ENCODE peak calls at places on chromosomes 16 and 17, in six cellular contexts. One of them, this sample, is unnamed.

GRCh38 chr16:4767872-4768548 is 1.0 kb upstream of the ZNF500 start:
- DNase-seq in AG20443: no peak
- DNase-seq in HFF-Myc: no peak
- DNase-seq in activated naive CD4-positive, alpha-beta T cell treated with anti-CD3 and anti-CD28 coated beads for 36 hours: peak; percentile 41
- DNase-seq in EL: peak; percentile 41
- DNase-seq in stimulated activated CD4-positive, alpha-beta T cell treated with anti-CD3 and anti-CD28 coated beads, Interleukin-15, amount 100 ng/mL, for 48 hours: no peak
- DNase-seq in this sample: peak; percentile 37

GRCh38 chr16:55470533-55471371 is 8.2 kb upstream of the MMP2 start:
- DNase-seq in AG20443: peak; percentile 46
- DNase-seq in HFF-Myc: no peak
- DNase-seq in activated naive CD4-positive, alpha-beta T cell treated with anti-CD3 and anti-CD28 coated beads for 36 hours: no peak
- DNase-seq in EL: peak; percentile 71
- DNase-seq in stimulated activated CD4-positive, alpha-beta T cell treated with anti-CD3 and anti-CD28 coated beads, Interleukin-15, amount 100 ng/mL, for 48 hours: no peak
- DNase-seq in this sample: no peak

GRCh38 chr16:4891886-4892216 is 44.6 kb downstream of the UBN1 start:
- DNase-seq in AG20443: no peak
- DNase-seq in HFF-Myc: no peak
- DNase-seq in activated naive CD4-positive, alpha-beta T cell treated with anti-CD3 and anti-CD28 coated beads for 36 hours: no peak
- DNase-seq in EL: no peak
- DNase-seq in stimulated activated CD4-positive, alpha-beta T cell treated with anti-CD3 and anti-CD28 coated beads, Interleukin-15, amount 100 ng/mL, for 48 hours: no peak
- DNase-seq in this sample: no peak

GRCh38 chr17:31509095-31509804 is 117.8 kb downstream of the RAB11FIP4 start:
- DNase-seq in AG20443: no peak
- DNase-seq in HFF-Myc: no peak
- DNase-seq in activated naive CD4-positive, alpha-beta T cell treated with anti-CD3 and anti-CD28 coated beads for 36 hours: peak; percentile 60
- DNase-seq in EL: no peak
- DNase-seq in stimulated activated CD4-positive, alpha-beta T cell treated with anti-CD3 and anti-CD28 coated beads, Interleukin-15, amount 100 ng/mL, for 48 hours: no peak
- DNase-seq in this sample: no peak

GRCh38 chr17:69246726-69247375 is 18.2 kb upstream of the ABCA10 start:
- DNase-seq in AG20443: peak; percentile 30
- DNase-seq in HFF-Myc: peak; percentile 31
- DNase-seq in activated naive CD4-positive, alpha-beta T cell treated with anti-CD3 and anti-CD28 coated beads for 36 hours: no peak
- DNase-seq in EL: peak; percentile 44
- DNase-seq in stimulated activated CD4-positive, alpha-beta T cell treated with anti-CD3 and anti-CD28 coated beads, Interleukin-15, amount 100 ng/mL, for 48 hours: no peak
- DNase-seq in this sample: peak; percentile 48

GRCh38 chr16:30096862-30097563 is 1.0 kb upstream of the YPEL3 start:
- DNase-seq in AG20443: no peak
- DNase-seq in HFF-Myc: no peak
- DNase-seq in activated naive CD4-positive, alpha-beta T cell treated with anti-CD3 and anti-CD28 coated beads for 36 hours: peak; percentile 21
- DNase-seq in EL: no peak
- DNase-seq in stimulated activated CD4-positive, alpha-beta T cell treated with anti-CD3 and anti-CD28 coated beads, Interleukin-15, amount 100 ng/mL, for 48 hours: no peak
- DNase-seq in this sample: peak; percentile 44

GRCh38 chr17:30278032-30278431 is 13.7 kb downstream of the BLMH start:
- DNase-seq in AG20443: peak; percentile 24
- DNase-seq in HFF-Myc: no peak
- DNase-seq in activated naive CD4-positive, alpha-beta T cell treated with anti-CD3 and anti-CD28 coated beads for 36 hours: no peak
- DNase-seq in EL: peak; percentile 25
- DNase-seq in stimulated activated CD4-positive, alpha-beta T cell treated with anti-CD3 and anti-CD28 coated beads, Interleukin-15, amount 100 ng/mL, for 48 hours: no peak
- DNase-seq in this sample: peak; percentile 42

GRCh38 chr17:53470626-53471025 is 352.1 kb upstream of the KIF2B start:
- DNase-seq in AG20443: no peak
- DNase-seq in HFF-Myc: no peak
- DNase-seq in activated naive CD4-positive, alpha-beta T cell treated with anti-CD3 and anti-CD28 coated beads for 36 hours: no peak
- DNase-seq in EL: peak; percentile 47
- DNase-seq in stimulated activated CD4-positive, alpha-beta T cell treated with anti-CD3 and anti-CD28 coated beads, Interleukin-15, amount 100 ng/mL, for 48 hours: no peak
- DNase-seq in this sample: no peak

GRCh38 chr17:73950515-73950914 is 253.0 kb upstream of the RPL38 start:
- DNase-seq in AG20443: no peak
- DNase-seq in HFF-Myc: no peak
- DNase-seq in activated naive CD4-positive, alpha-beta T cell treated with anti-CD3 and anti-CD28 coated beads for 36 hours: no peak
- DNase-seq in EL: no peak
- DNase-seq in stimulated activated CD4-positive, alpha-beta T cell treated with anti-CD3 and anti-CD28 coated beads, Interleukin-15, amount 100 ng/mL, for 48 hours: no peak
- DNase-seq in this sample: no peak

GRCh38 chr16:83615981-83616380 is 191.8 kb upstream of the HSBP1 start:
- DNase-seq in AG20443: no peak
- DNase-seq in HFF-Myc: no peak
- DNase-seq in activated naive CD4-positive, alpha-beta T cell treated with anti-CD3 and anti-CD28 coated beads for 36 hours: no peak
- DNase-seq in EL: peak; percentile 14
- DNase-seq in stimulated activated CD4-positive, alpha-beta T cell treated with anti-CD3 and anti-CD28 coated beads, Interleukin-15, amount 100 ng/mL, for 48 hours: no peak
- DNase-seq in this sample: no peak

GRCh38 chr17:39687101-39687545 is 734 bp downstream of the PGAP3 start:
- DNase-seq in AG20443: no peak
- DNase-seq in HFF-Myc: no peak
- DNase-seq in activated naive CD4-positive, alpha-beta T cell treated with anti-CD3 and anti-CD28 coated beads for 36 hours: no peak
- DNase-seq in EL: no peak
- DNase-seq in stimulated activated CD4-positive, alpha-beta T cell treated with anti-CD3 and anti-CD28 coated beads, Interleukin-15, amount 100 ng/mL, for 48 hours: no peak
- DNase-seq in this sample: no peak

GRCh38 chr16:2938206-2938605 is 25.9 kb upstream of the KREMEN2 start:
- DNase-seq in AG20443: no peak
- DNase-seq in HFF-Myc: no peak
- DNase-seq in activated naive CD4-positive, alpha-beta T cell treated with anti-CD3 and anti-CD28 coated beads for 36 hours: no peak
- DNase-seq in EL: no peak
- DNase-seq in stimulated activated CD4-positive, alpha-beta T cell treated with anti-CD3 and anti-CD28 coated beads, Interleukin-15, amount 100 ng/mL, for 48 hours: no peak
- DNase-seq in this sample: no peak

GRCh38 chr16:23410176-23410575 is 42.8 kb downstream of the COG7 start:
- DNase-seq in AG20443: peak; percentile 14
- DNase-seq in HFF-Myc: no peak
- DNase-seq in activated naive CD4-positive, alpha-beta T cell treated with anti-CD3 and anti-CD28 coated beads for 36 hours: no peak
- DNase-seq in EL: peak; percentile 62
- DNase-seq in stimulated activated CD4-positive, alpha-beta T cell treated with anti-CD3 and anti-CD28 coated beads, Interleukin-15, amount 100 ng/mL, for 48 hours: no peak
- DNase-seq in this sample: no peak

GRCh38 chr17:68334393-68334792 is 43.1 kb downstream of the ARSG start:
- DNase-seq in AG20443: no peak
- DNase-seq in HFF-Myc: no peak
- DNase-seq in activated naive CD4-positive, alpha-beta T cell treated with anti-CD3 and anti-CD28 coated beads for 36 hours: no peak
- DNase-seq in EL: peak; percentile 31
- DNase-seq in stimulated activated CD4-positive, alpha-beta T cell treated with anti-CD3 and anti-CD28 coated beads, Interleukin-15, amount 100 ng/mL, for 48 hours: no peak
- DNase-seq in this sample: no peak

GRCh38 chr17:3527896-3528603 is 29.6 kb downstream of the TRPV3 start:
- DNase-seq in AG20443: no peak
- DNase-seq in HFF-Myc: no peak
- DNase-seq in activated naive CD4-positive, alpha-beta T cell treated with anti-CD3 and anti-CD28 coated beads for 36 hours: no peak
- DNase-seq in EL: no peak
- DNase-seq in stimulated activated CD4-positive, alpha-beta T cell treated with anti-CD3 and anti-CD28 coated beads, Interleukin-15, amount 100 ng/mL, for 48 hours: no peak
- DNase-seq in this sample: no peak

This sample was measured in GM12865.